ENCODE peak calls at places on chromosomes 12 and 14, in eight cellular contexts. Z is heart right ventricle, Y is esophagus muscularis mucosa, C is OCI-LY7, V is ascending aorta, F is NT2/D1, T is IMR-90, H is left ventricle myocardium inferior. G is an unnamed sample.

GRCh38 chr12:116959845-116960514 is 49.2 kb downstream of the FBXW8 start:
- DNase-seq in Z (no peak), Y (no peak), C (no peak), V (no peak), F (no peak), T (no peak), H (no peak), G (no peak)

GRCh38 chr12:119061208-119061796 is 80.0 kb downstream of the SRRM4 start:
- DNase-seq in Z (peak; percentile 54), Y (no peak), C (peak; percentile 53), V (no peak), F (peak; percentile 69), T (peak; percentile 7), H (peak; percentile 64), G (no peak)

GRCh38 chr12:131783915-131784541 is 44.2 kb upstream of the MMP17 start:
- DNase-seq in Z (no peak), Y (no peak), C (no peak), V (no peak), F (peak; percentile 25), T (peak; percentile 86), H (no peak), G (no peak)

GRCh38 chr12:110590806-110591326 is 7.7 kb upstream of the PPTC7 start:
- DNase-seq in Z (no peak), Y (no peak), C (peak; percentile 76), V (no peak), F (no peak), T (peak; percentile 44), H (no peak), G (no peak)

GRCh38 chr14:63343878-63344277 is 25.1 kb upstream of the GPHB5 start:
- DNase-seq in Z (no peak), Y (no peak), C (no peak), V (no peak), F (no peak), T (peak; percentile 56), H (no peak), G (no peak)

GRCh38 chr12:98754095-98754494 is 109.0 kb downstream of the APAF1 start:
- DNase-seq in Z (no peak), Y (no peak), C (no peak), V (no peak), F (no peak), T (peak; percentile 77), H (no peak), G (no peak)

GRCh38 chr12:110039085-110039807 is 9.1 kb downstream of the C12orf76 start:
- DNase-seq in Z (no peak), Y (no peak), C (no peak), V (no peak), F (no peak), T (peak; percentile 98), H (no peak), G (no peak)

GRCh38 chr12:112031472-112031871 is 18.2 kb downstream of the ERP29 start:
- DNase-seq in Z (no peak), Y (no peak), C (no peak), V (no peak), F (no peak), T (peak; percentile 37), H (no peak), G (no peak)

GRCh38 chr14:94624537-94625352 is 12.6 kb downstream of the SERPINA3 start:
- DNase-seq in Z (no peak), Y (no peak), C (no peak), V (no peak), F (no peak), T (no peak), H (no peak), G (no peak)

GRCh38 chr12:53217049-53217929 is 10.2 kb upstream of the ITGB7 start:
- DNase-seq in Z (peak; percentile 57), Y (no peak), C (no peak), V (no peak), F (peak; percentile 72), T (no peak), H (peak; percentile 43), G (no peak)

GRCh38 chr12:131383741-131384543 is 326.9 kb upstream of the SFSWAP start:
- DNase-seq in Z (no peak), Y (no peak), C (no peak), V (no peak), F (no peak), T (no peak), H (no peak), G (no peak)

GRCh38 chr12:82605115-82605514 is 81.6 kb upstream of the TMTC2 start:
- DNase-seq in Z (no peak), Y (no peak), C (no peak), V (no peak), F (no peak), T (no peak), H (no peak), G (no peak)

GRCh38 chr12:129886541-129886940 is 17.3 kb downstream of the TMEM132D start:
- DNase-seq in Z (no peak), Y (peak; percentile 57), C (no peak), V (no peak), F (no peak), T (no peak), H (no peak), G (no peak)

GRCh38 chr12:12986775-12987332 is 13.2 kb downstream of the HEBP1 start:
- DNase-seq in Z (no peak), Y (no peak), C (no peak), V (no peak), F (no peak), T (no peak), H (no peak), G (no peak)

GRCh38 chr14:72479471-72479931 is 414.4 kb downstream of the DPF3 start:
- DNase-seq in Z (no peak), Y (no peak), C (no peak), V (no peak), F (peak; percentile 6), T (peak; percentile 4), H (no peak), G (no peak)

GRCh38 chr12:100927825-100928224 is 133.2 kb downstream of the ANO4 start:
- DNase-seq in Z (no peak), Y (no peak), C (no peak), V (no peak), F (no peak), T (peak; percentile 88), H (no peak), G (no peak)

GRCh38 chr12:124277394-124278222 is 17.3 kb upstream of the RFLNA start:
- DNase-seq in Z (no peak), Y (no peak), C (no peak), V (no peak), F (no peak), T (no peak), H (no peak), G (no peak)

GRCh38 chr12:107929436-107929835 is 154.9 kb downstream of the ASCL4 start:
- DNase-seq in Z (no peak), Y (peak; percentile 80), C (peak; percentile 31), V (no peak), F (no peak), T (peak; percentile 10), H (no peak), G (no peak)

GRCh38 chr12:70774055-70774454 is 136.8 kb upstream of the PTPRB start:
- DNase-seq in Z (no peak), Y (no peak), C (no peak), V (no peak), F (no peak), T (no peak), H (no peak), G (no peak)

GRCh38 chr12:111596985-111597730 is 2.0 kb downstream of the ATXN2 start:
- DNase-seq in Z (peak; percentile 33), Y (no peak), C (peak; percentile 59), V (no peak), F (no peak), T (peak; percentile 55), H (peak; percentile 43), G (no peak)

GRCh38 chr14:64707661-64708060 is 3.4 kb downstream of the PLEKHG3 start:
- DNase-seq in Z (no peak), Y (no peak), C (no peak), V (no peak), F (no peak), T (peak; percentile 85), H (no peak), G (no peak)
- H3K4me3 ChIP-seq in Z (no peak overlapping the region), Y (no peak overlapping the region), C (no peak overlapping the region), V (peak overlapping the region; percentile 74), F (no peak overlapping the region), T (no peak overlapping the region), H (peak overlapping the region; percentile 81), G (no peak overlapping the region)

DNA sequence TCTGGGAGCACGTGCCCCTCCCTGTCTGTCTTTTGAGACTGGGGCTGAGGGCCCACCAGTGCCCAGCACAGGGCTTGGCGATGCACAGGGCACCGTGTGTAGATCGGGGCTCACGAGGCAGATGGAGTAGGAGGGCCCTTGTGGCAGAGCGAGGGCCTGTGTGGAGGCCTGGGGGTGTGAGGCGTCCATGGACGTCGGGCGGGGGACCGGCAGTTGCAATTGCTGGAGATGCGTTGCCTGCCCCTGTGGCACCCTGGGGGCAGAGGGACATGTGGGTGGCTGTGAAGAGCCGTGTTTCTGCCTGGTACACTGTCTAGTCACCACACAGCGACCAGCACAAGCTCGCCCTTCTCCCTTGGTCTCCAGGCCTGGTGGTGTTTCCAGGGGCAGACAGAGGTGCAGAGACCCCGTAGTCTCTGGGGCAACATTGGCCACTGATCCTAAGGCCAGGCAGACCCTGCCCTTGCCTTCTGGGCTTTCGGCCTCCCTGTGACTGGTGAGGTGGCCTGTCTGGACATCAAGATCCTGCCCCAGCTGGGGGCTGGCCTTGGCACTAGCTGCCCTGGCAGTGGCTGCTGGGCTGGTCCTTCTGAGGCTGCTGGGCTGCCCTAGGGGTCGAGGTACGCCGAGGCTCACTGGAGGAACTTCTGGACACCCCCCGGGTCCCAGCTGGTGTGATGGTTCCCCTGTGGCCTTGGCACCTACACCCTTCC is 14.5 kb downstream of the KIF26A start:
- DNase-seq in Z (no peak), Y (no peak), C (no peak), V (no peak), F (no peak), T (no peak), H (no peak), G (no peak)
- H3K9me3 ChIP-seq in Z (no peaks in the 10 kb centered on the region), Y (no peaks in the 10 kb centered on the region), C (no peaks in the 10 kb centered on the region), V (no peaks in the 10 kb centered on the region), F (no peaks in the 10 kb centered on the region), T (peaks cover 3% of the 10 kb centered on the region), H (no peaks in the 10 kb centered on the region), G (no peaks in the 10 kb centered on the region)

GRCh38 chr14:32808574-32809098 is 130.0 kb upstream of the NPAS3 start:
- DNase-seq in Z (no peak), Y (no peak), C (no peak), V (no peak), F (no peak), T (no peak), H (no peak), G (no peak)
- H3K4me3 ChIP-seq in Z (no peak overlapping the region), Y (peak overlapping the region; percentile 7), C (no peak overlapping the region), V (peak overlapping the region; percentile 33), F (no peak overlapping the region), T (no peak overlapping the region), H (peak overlapping the region; percentile 40), G (peak overlapping the region; percentile 13)

DNA sequence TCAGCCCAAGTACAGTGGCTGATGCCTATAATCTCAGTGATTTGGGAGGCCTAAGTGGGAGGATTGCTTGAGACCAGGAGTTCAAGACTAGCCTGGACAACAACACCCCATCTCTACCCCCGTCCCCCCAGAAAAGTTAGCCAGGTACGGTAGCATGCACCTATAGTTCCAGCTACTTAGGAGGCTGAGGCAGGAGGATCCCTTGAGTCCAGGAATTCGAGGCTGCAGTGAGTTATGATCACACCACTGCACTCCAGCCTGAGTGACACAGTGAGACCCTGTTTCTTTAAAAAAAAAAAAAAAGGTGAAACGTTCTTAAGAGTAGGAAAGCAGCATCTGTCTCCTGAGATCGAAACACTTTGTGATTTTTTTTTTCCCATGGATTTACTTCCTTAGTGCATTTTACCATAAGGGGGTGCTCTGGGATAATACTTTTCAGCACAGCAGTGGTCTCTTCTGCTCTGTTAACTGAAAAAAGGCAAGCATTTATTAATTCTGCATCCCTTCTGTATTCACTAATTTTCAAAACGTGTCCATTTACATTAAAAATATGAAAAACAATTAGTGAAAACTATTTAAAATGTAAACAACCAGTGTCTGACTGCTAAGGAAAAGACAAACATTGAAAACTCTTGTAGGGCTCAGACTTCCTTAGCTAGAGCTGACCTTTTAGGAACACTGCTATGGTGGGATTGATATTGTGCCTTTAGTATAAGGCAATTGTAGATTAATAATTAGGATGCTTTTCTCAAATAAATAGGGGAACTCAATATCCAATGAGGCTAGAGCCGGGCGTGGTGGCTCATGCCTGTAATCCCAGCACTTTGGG is 31.2 kb upstream of the USP44 start:
- DNase-seq in Z (no peak), Y (no peak), C (peak; percentile 19), V (no peak), F (peak; percentile 18), T (peak; percentile 77), H (no peak), G (no peak)
- H3K9me3 ChIP-seq in Z (no peaks in the 10 kb centered on the region), Y (no peaks in the 10 kb centered on the region), C (no peaks in the 10 kb centered on the region), V (no peaks in the 10 kb centered on the region), F (no peaks in the 10 kb centered on the region), T (no peaks in the 10 kb centered on the region), H (no peaks in the 10 kb centered on the region), G (no peaks in the 10 kb centered on the region)

G was measured in vagina.